ENCODE peak calls at places on chromosomes 5 and 9, in seven cellular contexts. U, V, B, Y, H, D and M are unnamed samples.

GRCh38 chr5:80238778-80239679 is 16.8 kb downstream of the SERINC5 start:
- DNase-seq in U (no peak), V (no peak), B (no peak), Y (peak; percentile 73), H (no peak), D (peak; percentile 83), M (peak; percentile 64)

GRCh38 chr9:121169094-121169601 is 32.5 kb downstream of the RAB14 start:
- DNase-seq in U (peak; percentile 51), V (no peak), B (no peak), Y (no peak), H (no peak), D (no peak), M (no peak)

GRCh38 chr9:115808108-115808507 is 345.5 kb upstream of the PAPPA start:
- DNase-seq in U (no peak), V (no peak), B (no peak), Y (no peak), H (no peak), D (peak; percentile 11), M (no peak)

GRCh38 chr9:101977614-101978210 is 239.3 kb upstream of the GRIN3A start:
- DNase-seq in U (no peak), V (no peak), B (no peak), Y (no peak), H (no peak), D (peak; percentile 11), M (no peak)

GRCh38 chr9:99358668-99359067 is 136.6 kb downstream of the SEC61B start:
- DNase-seq in U (no peak), V (no peak), B (no peak), Y (peak; percentile 41), H (no peak), D (no peak), M (peak; percentile 95)

GRCh38 chr5:72366324-72366976 is 46.3 kb downstream of the PTCD2 start:
- DNase-seq in U (no peak), V (peak; percentile 33), B (no peak), Y (peak; percentile 68), H (peak; percentile 61), D (peak; percentile 72), M (peak; percentile 59)

GRCh38 chr5:178576591-178577351 is 13.4 kb downstream of the COL23A1 start:
- DNase-seq in U (no peak), V (no peak), B (no peak), Y (no peak), H (peak; percentile 33), D (no peak), M (no peak)

GRCh38 chr5:74634611-74635286 is 5.8 kb downstream of the ENC1 start:
- DNase-seq in U (no peak), V (no peak), B (no peak), Y (no peak), H (no peak), D (peak; percentile 48), M (no peak)

GRCh38 chr5:127203818-127204217 is 86.8 kb upstream of the MEGF10 start:
- DNase-seq in U (no peak), V (no peak), B (peak; percentile 4), Y (no peak), H (no peak), D (peak; percentile 83), M (no peak)

GRCh38 chr5:154783774-154784460 is 28.7 kb downstream of the LARP1 start:
- DNase-seq in U (no peak), V (no peak), B (no peak), Y (peak; percentile 67), H (no peak), D (peak; percentile 61), M (no peak)

GRCh38 chr5:156835905-156836304 is 14.2 kb upstream of the PPP1R2B start:
- DNase-seq in U (no peak), V (no peak), B (no peak), Y (no peak), H (no peak), D (no peak), M (no peak)

GRCh38 chr9:134648701-134649525 is 7.3 kb downstream of the COL5A1 start:
- DNase-seq in U (peak; percentile 47), V (no peak), B (no peak), Y (no peak), H (no peak), D (peak; percentile 84), M (no peak)

GRCh38 chr5:105506692-105507277 is 1944.2 kb upstream of the NUDT12 start:
- DNase-seq in U (no peak), V (no peak), B (no peak), Y (no peak), H (no peak), D (no peak), M (no peak)

GRCh38 chr5:117160361-117160760 is 585.7 kb upstream of the SEMA6A start:
- DNase-seq in U (no peak), V (no peak), B (no peak), Y (no peak), H (no peak), D (no peak), M (no peak)

GRCh38 chr9:129613520-129614175 is 7.3 kb downstream of the C9orf50 start:
- DNase-seq in U (no peak), V (no peak), B (no peak), Y (no peak), H (no peak), D (no peak), M (no peak)

GRCh38 chr9:131473198-131473885 is 29.4 kb upstream of the POMT1 start:
- DNase-seq in U (no peak), V (no peak), B (no peak), Y (no peak), H (no peak), D (no peak), M (no peak)

GRCh38 chr5:57111993-57112392 is 61.9 kb upstream of the GPBP1 start:
- DNase-seq in U (no peak), V (no peak), B (no peak), Y (no peak), H (no peak), D (no peak), M (no peak)

GRCh38 chr5:74394543-74394923 is 246.0 kb downstream of the ENC1 start:
- DNase-seq in U (no peak), V (no peak), B (no peak), Y (no peak), H (no peak), D (no peak), M (no peak)

GRCh38 chr9:20640331-20641187 is 18.3 kb upstream of the MLLT3 start:
- DNase-seq in U (peak; percentile 85), V (no peak), B (no peak), Y (peak; percentile 54), H (no peak), D (peak; percentile 62), M (no peak)

GRCh38 chr5:134258896-134259295 is 33.0 kb upstream of the PPP2CA start:
- DNase-seq in U (no peak), V (no peak), B (no peak), Y (no peak), H (no peak), D (no peak), M (no peak)

GRCh38 chr9:125293134-125293533 is 31.5 kb downstream of the GAPVD1 start:
- DNase-seq in U (no peak), V (no peak), B (no peak), Y (no peak), H (no peak), D (no peak), M (no peak)

GRCh38 chr9:109020113-109020512 is 6.8 kb upstream of the CTNNAL1 start:
- DNase-seq in U (no peak), V (no peak), B (no peak), Y (no peak), H (no peak), D (no peak), M (no peak)

GRCh38 chr9:99076030-99076429 is 28.9 kb upstream of the TGFBR1 start:
- DNase-seq in U (no peak), V (no peak), B (no peak), Y (no peak), H (no peak), D (no peak), M (no peak)

GRCh38 chr9:128683340-128684064 is 5.5 kb upstream of the SET start:
- DNase-seq in U (no peak), V (no peak), B (no peak), Y (peak; percentile 48), H (peak; percentile 76), D (peak; percentile 49), M (no peak)

DNA sequence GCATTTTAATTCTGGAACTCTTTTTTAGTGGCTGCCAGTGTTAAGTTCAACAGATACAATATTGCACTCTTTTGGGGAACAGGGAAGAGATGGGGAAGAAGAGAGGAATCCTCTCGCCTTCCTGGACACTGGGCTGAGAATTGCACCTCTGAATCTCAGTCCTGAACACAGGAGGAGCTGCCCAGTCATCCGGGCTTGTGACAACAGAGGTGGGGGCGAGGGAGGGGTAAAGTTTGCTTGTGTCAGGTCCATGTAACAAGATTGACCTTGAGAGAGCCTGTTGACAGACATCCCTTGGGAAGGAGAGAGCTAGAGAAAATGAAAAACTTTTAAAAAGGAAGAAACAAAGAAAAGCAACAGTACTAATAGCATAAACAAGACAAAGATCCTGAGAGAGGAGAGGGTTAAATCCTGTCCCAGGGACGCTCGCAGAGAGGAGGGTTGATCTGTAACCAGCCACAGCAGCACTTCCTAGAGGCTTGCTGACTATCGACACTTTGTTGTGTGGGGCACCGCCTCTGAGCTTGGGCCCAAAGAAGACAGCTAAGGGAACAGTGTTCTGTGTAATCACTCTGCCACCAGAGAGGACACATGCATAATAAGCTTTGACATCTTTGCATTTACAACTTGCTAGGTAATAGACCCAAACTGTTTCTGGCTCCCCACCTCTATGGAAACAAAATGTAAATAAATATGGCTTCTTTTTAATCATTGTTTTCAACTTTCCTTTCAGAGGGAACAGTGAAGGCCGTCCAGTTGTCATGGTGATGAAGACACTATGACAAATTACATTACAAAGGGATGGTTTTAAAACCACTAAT is 363.7 kb downstream of the CSNK1G3 start:
- DNase-seq in U (no peak), V (no peak), B (no peak), Y (peak; percentile 35), H (peak; percentile 50), D (no peak), M (no peak)
- H3K4me3 ChIP-seq in U (no peak overlapping the region), V (no peak overlapping the region), B (no peak overlapping the region), Y (no peak overlapping the region), H (no peak overlapping the region), D (no peak overlapping the region), M (no peak overlapping the region)

GRCh38 chr5:18744441-18744840 is 1110.2 kb downstream of the TAF11L14 start:
- DNase-seq in U (peak; percentile 41), V (no peak), B (no peak), Y (no peak), H (no peak), D (no peak), M (no peak)
- H3K4me3 ChIP-seq in U (peak overlapping the region; percentile 92), V (no peak overlapping the region), B (no peak overlapping the region), Y (no peak overlapping the region), H (no peak overlapping the region), D (no peak overlapping the region), M (no peak overlapping the region)

GRCh38 chr5:132662925-132663770 is 5.2 kb downstream of the IL13 start:
- DNase-seq in U (peak; percentile 53), V (no peak), B (no peak), Y (no peak), H (no peak), D (no peak), M (no peak)
- H3K4me3 ChIP-seq in U (no peak overlapping the region), V (no peak overlapping the region), B (no peak overlapping the region), Y (no peak overlapping the region), H (no peak overlapping the region), D (no peak overlapping the region), M (no peak overlapping the region)

DNA sequence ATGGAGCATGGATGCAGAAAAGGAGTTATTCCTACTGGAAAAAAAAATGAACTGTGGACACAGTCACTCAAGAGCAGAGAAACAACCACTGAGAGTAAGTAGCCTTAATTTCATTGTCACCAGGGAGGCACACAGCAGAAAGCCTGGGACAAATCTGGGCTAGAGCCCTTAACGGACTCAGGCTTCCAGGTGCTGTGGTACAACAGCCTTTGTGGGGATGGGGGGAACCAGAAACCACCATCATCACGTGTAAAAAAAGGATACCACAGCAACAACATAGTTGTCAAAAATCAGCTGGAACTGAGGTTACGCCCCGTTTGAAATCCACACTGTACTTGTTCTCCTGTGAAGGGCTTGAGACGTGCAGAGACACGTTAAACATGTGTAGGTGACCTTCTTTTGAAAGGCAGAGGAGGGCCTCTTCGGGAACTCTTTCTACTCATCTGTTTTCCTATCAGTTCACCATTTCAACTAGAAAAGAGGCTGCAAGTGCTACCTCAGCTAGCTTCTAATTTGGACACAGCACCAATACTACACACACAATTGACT is 16.6 kb upstream of the PLPP1 start:
- DNase-seq in U (no peak), V (no peak), B (no peak), Y (no peak), H (no peak), D (no peak), M (no peak)
- H3K4me3 ChIP-seq in U (no peak overlapping the region), V (no peak overlapping the region), B (no peak overlapping the region), Y (no peak overlapping the region), H (no peak overlapping the region), D (no peak overlapping the region), M (no peak overlapping the region)